ENCODE peak calls at places on chromosomes 4 and X, in seven cellular contexts. B, U, L, A, J, F and O are unnamed samples.

GRCh38 chrX:118552501-118552900 is 56.9 kb downstream of the DOCK11 start:
- DNase-seq in B (peak; percentile 73), U (no peak), L (no peak), A (no peak), J (peak; percentile 26), F (no peak), O (no peak)

GRCh38 chrX:78429172-78429571 is 101.8 kb upstream of the CYSLTR1 start:
- DNase-seq in B (no peak), U (no peak), L (no peak), A (no peak), J (no peak), F (no peak), O (no peak)

GRCh38 chr4:94924566-94924965 is 166.8 kb downstream of the BMPR1B start:
- DNase-seq in B (no peak), U (no peak), L (no peak), A (no peak), J (no peak), F (no peak), O (no peak)

GRCh38 chr4:182770259-182770968 is 146.8 kb downstream of the DCTD start:
- DNase-seq in B (no peak), U (no peak), L (no peak), A (no peak), J (no peak), F (no peak), O (no peak)

GRCh38 chr4:151894246-151894645 is 133.4 kb upstream of the GATB start:
- DNase-seq in B (peak; percentile 27), U (no peak), L (no peak), A (no peak), J (no peak), F (no peak), O (no peak)

GRCh38 chr4:103374773-103375172 is 176.6 kb upstream of the CENPE start:
- DNase-seq in B (no peak), U (no peak), L (no peak), A (no peak), J (no peak), F (no peak), O (no peak)

GRCh38 chr4:52091811-52092210 is 40.7 kb downstream of the SPATA18 start:
- DNase-seq in B (no peak), U (no peak), L (no peak), A (no peak), J (peak; percentile 48), F (no peak), O (no peak)

GRCh38 chr4:160194716-160195115 is 1091.8 kb downstream of the RAPGEF2 start:
- DNase-seq in B (no peak), U (no peak), L (no peak), A (no peak), J (no peak), F (no peak), O (no peak)

GRCh38 chrX:111847491-111847890 is 28.5 kb upstream of the TRPC5OS start:
- DNase-seq in B (no peak), U (no peak), L (no peak), A (no peak), J (no peak), F (no peak), O (no peak)

GRCh38 chr4:185740471-185740873 is 71.5 kb downstream of the SORBS2 start:
- DNase-seq in B (peak; percentile 10), U (no peak), L (no peak), A (no peak), J (peak; percentile 74), F (no peak), O (no peak)

GRCh38 chr4:161653697-161654096 is 510.1 kb downstream of the FSTL5 start:
- DNase-seq in B (no peak), U (no peak), L (no peak), A (no peak), J (no peak), F (no peak), O (no peak)

GRCh38 chr4:123127865-123128264 is 205.5 kb upstream of the NUDT6 start:
- DNase-seq in B (no peak), U (no peak), L (no peak), A (no peak), J (no peak), F (peak; percentile 55), O (no peak)